ENCODE peak calls at places on chromosomes 11 and 22, in nine cellular contexts. One of them, this sample, is unnamed.

GRCh38 chr11:35990816-35991215 is 47.0 kb downstream of the LDLRAD3 start:
- DNase-seq in CD4-positive, CD25-positive, alpha-beta regulatory T cell: no peak
- DNase-seq in Peyer's patch: no peak
- DNase-seq in left ventricle myocardium inferior: no peak
- DNase-seq in ascending aorta: no peak
- DNase-seq in A549: no peak
- DNase-seq in thyroid gland: no peak
- DNase-seq in BE2C: no peak
- DNase-seq in cardiac muscle cell: no peak
- DNase-seq in this sample: no peak

GRCh38 chr22:19644314-19645223 is 69.7 kb upstream of the SEPTIN5 start:
- DNase-seq in CD4-positive, CD25-positive, alpha-beta regulatory T cell: no peak
- DNase-seq in Peyer's patch: peak; percentile 32
- DNase-seq in left ventricle myocardium inferior: no peak
- DNase-seq in ascending aorta: no peak
- DNase-seq in A549: no peak
- DNase-seq in thyroid gland: no peak
- DNase-seq in BE2C: no peak
- DNase-seq in cardiac muscle cell: no peak
- DNase-seq in this sample: peak; percentile 41

GRCh38 chr22:30649430-30650007 is 13.9 kb downstream of the SLC35E4 start:
- DNase-seq in CD4-positive, CD25-positive, alpha-beta regulatory T cell: peak; percentile 30
- DNase-seq in Peyer's patch: peak; percentile 81
- DNase-seq in left ventricle myocardium inferior: peak; percentile 24
- DNase-seq in ascending aorta: peak; percentile 27
- DNase-seq in A549: no peak
- DNase-seq in thyroid gland: no peak
- DNase-seq in BE2C: no peak
- DNase-seq in cardiac muscle cell: no peak
- DNase-seq in this sample: no peak

GRCh38 chr22:38942702-38943101 is 14.7 kb upstream of the APOBEC3A start:
- DNase-seq in CD4-positive, CD25-positive, alpha-beta regulatory T cell: no peak
- DNase-seq in Peyer's patch: peak; percentile 24
- DNase-seq in left ventricle myocardium inferior: no peak
- DNase-seq in ascending aorta: no peak
- DNase-seq in A549: no peak
- DNase-seq in thyroid gland: no peak
- DNase-seq in BE2C: no peak
- DNase-seq in cardiac muscle cell: no peak
- DNase-seq in this sample: no peak

GRCh38 chr11:134915212-134915611 is 503.2 kb upstream of the B3GAT1 start:
- DNase-seq in CD4-positive, CD25-positive, alpha-beta regulatory T cell: no peak
- DNase-seq in Peyer's patch: no peak
- DNase-seq in left ventricle myocardium inferior: peak; percentile 60
- DNase-seq in ascending aorta: peak; percentile 59
- DNase-seq in A549: no peak
- DNase-seq in thyroid gland: peak; percentile 57
- DNase-seq in BE2C: no peak
- DNase-seq in cardiac muscle cell: no peak
- DNase-seq in this sample: peak; percentile 89

GRCh38 chr11:14411818-14412217 is 52.8 kb upstream of the RRAS2 start:
- DNase-seq in CD4-positive, CD25-positive, alpha-beta regulatory T cell: no peak
- DNase-seq in Peyer's patch: no peak
- DNase-seq in left ventricle myocardium inferior: peak; percentile 18
- DNase-seq in ascending aorta: no peak
- DNase-seq in A549: no peak
- DNase-seq in thyroid gland: no peak
- DNase-seq in BE2C: peak; percentile 29
- DNase-seq in cardiac muscle cell: no peak
- DNase-seq in this sample: peak; percentile 74

GRCh38 chr22:44543781-44544181 is 45.7 kb upstream of the RTL6 start:
- DNase-seq in CD4-positive, CD25-positive, alpha-beta regulatory T cell: no peak
- DNase-seq in Peyer's patch: no peak
- DNase-seq in left ventricle myocardium inferior: no peak
- DNase-seq in ascending aorta: no peak
- DNase-seq in A549: no peak
- DNase-seq in thyroid gland: no peak
- DNase-seq in BE2C: no peak
- DNase-seq in cardiac muscle cell: no peak
- DNase-seq in this sample: peak; percentile 43

GRCh38 chr11:47020793-47021624 is 84.4 kb downstream of the CSTPP1 start:
- DNase-seq in CD4-positive, CD25-positive, alpha-beta regulatory T cell: no peak
- DNase-seq in Peyer's patch: no peak
- DNase-seq in left ventricle myocardium inferior: no peak
- DNase-seq in ascending aorta: no peak
- DNase-seq in A549: no peak
- DNase-seq in thyroid gland: no peak
- DNase-seq in BE2C: no peak
- DNase-seq in cardiac muscle cell: no peak
- DNase-seq in this sample: no peak

GRCh38 chr11:72812968-72813739 is 1.1 kb upstream of the ATG16L2 start:
- DNase-seq in CD4-positive, CD25-positive, alpha-beta regulatory T cell: peak; percentile 52
- DNase-seq in Peyer's patch: peak; percentile 84
- DNase-seq in left ventricle myocardium inferior: peak; percentile 52
- DNase-seq in ascending aorta: peak; percentile 61
- DNase-seq in A549: peak; percentile 86
- DNase-seq in thyroid gland: peak; percentile 35
- DNase-seq in BE2C: peak; percentile 70
- DNase-seq in cardiac muscle cell: peak; percentile 52
- DNase-seq in this sample: peak; percentile 78

GRCh38 chr11:126318642-126319373 is 14.9 kb downstream of the DCPS start:
- DNase-seq in CD4-positive, CD25-positive, alpha-beta regulatory T cell: no peak
- DNase-seq in Peyer's patch: no peak
- DNase-seq in left ventricle myocardium inferior: peak; percentile 44
- DNase-seq in ascending aorta: no peak
- DNase-seq in A549: no peak
- DNase-seq in thyroid gland: no peak
- DNase-seq in BE2C: no peak
- DNase-seq in cardiac muscle cell: no peak
- DNase-seq in this sample: peak; percentile 80

GRCh38 chr11:112590778-112591177 is 330.1 kb upstream of the PLET1 start:
- DNase-seq in CD4-positive, CD25-positive, alpha-beta regulatory T cell: no peak
- DNase-seq in Peyer's patch: no peak
- DNase-seq in left ventricle myocardium inferior: no peak
- DNase-seq in ascending aorta: no peak
- DNase-seq in A549: no peak
- DNase-seq in thyroid gland: no peak
- DNase-seq in BE2C: no peak
- DNase-seq in cardiac muscle cell: no peak
- DNase-seq in this sample: no peak

GRCh38 chr11:17722000-17722643 is 2.8 kb downstream of the MYOD1 start:
- DNase-seq in CD4-positive, CD25-positive, alpha-beta regulatory T cell: no peak
- DNase-seq in Peyer's patch: no peak
- DNase-seq in left ventricle myocardium inferior: no peak
- DNase-seq in ascending aorta: no peak
- DNase-seq in A549: peak; percentile 56
- DNase-seq in thyroid gland: no peak
- DNase-seq in BE2C: no peak
- DNase-seq in cardiac muscle cell: no peak
- DNase-seq in this sample: no peak

GRCh38 chr11:18676803-18677202 is 21.8 kb upstream of the TMEM86A start:
- DNase-seq in CD4-positive, CD25-positive, alpha-beta regulatory T cell: no peak
- DNase-seq in Peyer's patch: no peak
- DNase-seq in left ventricle myocardium inferior: no peak
- DNase-seq in ascending aorta: no peak
- DNase-seq in A549: no peak
- DNase-seq in thyroid gland: no peak
- DNase-seq in BE2C: no peak
- DNase-seq in cardiac muscle cell: no peak
- DNase-seq in this sample: no peak

GRCh38 chr11:99268895-99269294 is 248.1 kb downstream of the CNTN5 start:
- DNase-seq in CD4-positive, CD25-positive, alpha-beta regulatory T cell: no peak
- DNase-seq in Peyer's patch: no peak
- DNase-seq in left ventricle myocardium inferior: no peak
- DNase-seq in ascending aorta: no peak
- DNase-seq in A549: no peak
- DNase-seq in thyroid gland: no peak
- DNase-seq in BE2C: no peak
- DNase-seq in cardiac muscle cell: peak; percentile 14
- DNase-seq in this sample: no peak

GRCh38 chr11:45209904-45210699 is 63.7 kb downstream of the PRDM11 start:
- DNase-seq in CD4-positive, CD25-positive, alpha-beta regulatory T cell: no peak
- DNase-seq in Peyer's patch: peak; percentile 70
- DNase-seq in left ventricle myocardium inferior: peak; percentile 94
- DNase-seq in ascending aorta: peak; percentile 67
- DNase-seq in A549: no peak
- DNase-seq in thyroid gland: peak; percentile 95
- DNase-seq in BE2C: peak; percentile 12
- DNase-seq in cardiac muscle cell: peak; percentile 75
- DNase-seq in this sample: peak; percentile 98

GRCh38 chr22:30245985-30246901 is at the start of gene LIF:
- DNase-seq in CD4-positive, CD25-positive, alpha-beta regulatory T cell: peak; percentile 13
- DNase-seq in Peyer's patch: peak; percentile 70
- DNase-seq in left ventricle myocardium inferior: no peak
- DNase-seq in ascending aorta: no peak
- DNase-seq in A549: no peak
- DNase-seq in thyroid gland: peak; percentile 27
- DNase-seq in BE2C: no peak
- DNase-seq in cardiac muscle cell: peak; percentile 50
- DNase-seq in this sample: no peak

GRCh38 chr22:42945736-42946135 is 69.2 kb downstream of the PACSIN2 start:
- DNase-seq in CD4-positive, CD25-positive, alpha-beta regulatory T cell: no peak
- DNase-seq in Peyer's patch: peak; percentile 33
- DNase-seq in left ventricle myocardium inferior: no peak
- DNase-seq in ascending aorta: no peak
- DNase-seq in A549: no peak
- DNase-seq in thyroid gland: no peak
- DNase-seq in BE2C: no peak
- DNase-seq in cardiac muscle cell: no peak
- DNase-seq in this sample: no peak

GRCh38 chr11:107151579-107151978 is 133.3 kb upstream of the GUCY1A2 start:
- DNase-seq in CD4-positive, CD25-positive, alpha-beta regulatory T cell: no peak
- DNase-seq in Peyer's patch: no peak
- DNase-seq in left ventricle myocardium inferior: no peak
- DNase-seq in ascending aorta: no peak
- DNase-seq in A549: no peak
- DNase-seq in thyroid gland: no peak
- DNase-seq in BE2C: no peak
- DNase-seq in cardiac muscle cell: no peak
- DNase-seq in this sample: no peak

GRCh38 chr22:17563936-17564391 is 666 bp downstream of the SLC25A18 start:
- DNase-seq in CD4-positive, CD25-positive, alpha-beta regulatory T cell: no peak
- DNase-seq in Peyer's patch: no peak
- DNase-seq in left ventricle myocardium inferior: no peak
- DNase-seq in ascending aorta: no peak
- DNase-seq in A549: no peak
- DNase-seq in thyroid gland: no peak
- DNase-seq in BE2C: no peak
- DNase-seq in cardiac muscle cell: no peak
- DNase-seq in this sample: peak; percentile 92

GRCh38 chr22:49986325-49986724 is 25.8 kb downstream of the PIM3 start:
- DNase-seq in CD4-positive, CD25-positive, alpha-beta regulatory T cell: no peak
- DNase-seq in Peyer's patch: no peak
- DNase-seq in left ventricle myocardium inferior: no peak
- DNase-seq in ascending aorta: no peak
- DNase-seq in A549: no peak
- DNase-seq in thyroid gland: no peak
- DNase-seq in BE2C: no peak
- DNase-seq in cardiac muscle cell: no peak
- DNase-seq in this sample: no peak
- H3K9me3 ChIP-seq in CD4-positive, CD25-positive, alpha-beta regulatory T cell: peaks cover 20% of the 10 kb centered on the region
- H3K9me3 ChIP-seq in Peyer's patch: peaks cover 6% of the 10 kb centered on the region
- H3K9me3 ChIP-seq in left ventricle myocardium inferior: peaks cover 33% of the 10 kb centered on the region
- H3K9me3 ChIP-seq in ascending aorta: peaks cover 16% of the 10 kb centered on the region
- H3K9me3 ChIP-seq in A549: peaks cover 25% of the 10 kb centered on the region
- H3K9me3 ChIP-seq in thyroid gland: no peaks in the 10 kb centered on the region
- H3K9me3 ChIP-seq in BE2C: peaks cover 6% of the 10 kb centered on the region
- H3K9me3 ChIP-seq in cardiac muscle cell: no peaks in the 10 kb centered on the region
- H3K9me3 ChIP-seq in this sample: peaks cover 7% of the 10 kb centered on the region

DNA sequence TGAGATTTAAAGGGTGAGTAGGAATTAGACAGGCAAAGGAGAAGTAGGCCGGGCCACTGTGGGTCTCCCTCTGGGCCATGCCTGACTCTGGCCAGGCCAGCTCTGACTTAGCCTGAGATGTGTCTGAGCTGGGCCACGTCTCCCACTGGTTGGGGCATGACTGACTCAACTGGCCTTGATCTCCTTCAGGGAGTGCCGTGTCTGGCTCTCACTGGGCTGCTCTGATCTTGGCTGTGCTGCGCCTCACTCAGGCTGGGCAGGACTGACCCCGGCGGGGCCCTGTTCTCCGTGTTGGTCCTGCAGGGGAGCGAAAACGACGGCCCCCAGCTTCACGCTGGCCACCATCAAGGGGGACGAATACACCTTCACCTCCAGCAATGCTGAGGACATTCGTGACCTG is 71.3 kb downstream of the MYO7A start:
- DNase-seq in CD4-positive, CD25-positive, alpha-beta regulatory T cell: no peak
- DNase-seq in Peyer's patch: peak; percentile 41
- DNase-seq in left ventricle myocardium inferior: no peak
- DNase-seq in ascending aorta: no peak
- DNase-seq in A549: no peak
- DNase-seq in thyroid gland: no peak
- DNase-seq in BE2C: peak; percentile 2
- DNase-seq in cardiac muscle cell: no peak
- DNase-seq in this sample: peak; percentile 59
- H3K9me3 ChIP-seq in CD4-positive, CD25-positive, alpha-beta regulatory T cell: no peaks in the 10 kb centered on the region
- H3K9me3 ChIP-seq in Peyer's patch: no peaks in the 10 kb centered on the region
- H3K9me3 ChIP-seq in left ventricle myocardium inferior: no peaks in the 10 kb centered on the region
- H3K9me3 ChIP-seq in ascending aorta: no peaks in the 10 kb centered on the region
- H3K9me3 ChIP-seq in A549: no peaks in the 10 kb centered on the region
- H3K9me3 ChIP-seq in thyroid gland: no peaks in the 10 kb centered on the region
- H3K9me3 ChIP-seq in BE2C: no peaks in the 10 kb centered on the region
- H3K9me3 ChIP-seq in cardiac muscle cell: no peaks in the 10 kb centered on the region
- H3K9me3 ChIP-seq in this sample: no peaks in the 10 kb centered on the region

DNA sequence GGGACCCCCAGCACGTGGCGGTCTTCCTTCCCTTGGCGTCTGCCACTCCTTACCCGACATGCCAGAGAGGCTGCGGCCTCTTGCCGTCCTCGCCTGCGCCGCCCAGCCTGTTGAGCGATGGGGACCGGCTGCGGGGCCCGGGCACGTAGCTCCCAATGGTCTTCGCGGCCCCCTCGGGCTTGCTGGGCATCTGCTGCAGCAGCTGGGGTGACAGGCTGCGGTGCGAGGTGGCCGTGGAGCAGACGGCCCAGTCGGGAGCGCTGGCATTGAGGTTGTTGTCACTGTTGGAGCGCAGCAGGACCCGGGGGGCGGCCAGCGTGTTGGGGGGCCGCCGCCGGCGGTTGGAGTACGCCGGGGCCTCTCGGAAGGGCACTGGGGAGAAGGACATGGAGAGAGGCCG is 422.0 kb downstream of the CTTN start:
- DNase-seq in CD4-positive, CD25-positive, alpha-beta regulatory T cell: no peak
- DNase-seq in Peyer's patch: no peak
- DNase-seq in left ventricle myocardium inferior: no peak
- DNase-seq in ascending aorta: no peak
- DNase-seq in A549: no peak
- DNase-seq in thyroid gland: no peak
- DNase-seq in BE2C: no peak
- DNase-seq in cardiac muscle cell: no peak
- DNase-seq in this sample: no peak
- H3K9me3 ChIP-seq in CD4-positive, CD25-positive, alpha-beta regulatory T cell: no peaks in the 10 kb centered on the region
- H3K9me3 ChIP-seq in Peyer's patch: no peaks in the 10 kb centered on the region
- H3K9me3 ChIP-seq in left ventricle myocardium inferior: no peaks in the 10 kb centered on the region
- H3K9me3 ChIP-seq in ascending aorta: no peaks in the 10 kb centered on the region
- H3K9me3 ChIP-seq in A549: no peaks in the 10 kb centered on the region
- H3K9me3 ChIP-seq in thyroid gland: no peaks in the 10 kb centered on the region
- H3K9me3 ChIP-seq in BE2C: no peaks in the 10 kb centered on the region
- H3K9me3 ChIP-seq in cardiac muscle cell: no peaks in the 10 kb centered on the region
- H3K9me3 ChIP-seq in this sample: no peaks in the 10 kb centered on the region

DNA sequence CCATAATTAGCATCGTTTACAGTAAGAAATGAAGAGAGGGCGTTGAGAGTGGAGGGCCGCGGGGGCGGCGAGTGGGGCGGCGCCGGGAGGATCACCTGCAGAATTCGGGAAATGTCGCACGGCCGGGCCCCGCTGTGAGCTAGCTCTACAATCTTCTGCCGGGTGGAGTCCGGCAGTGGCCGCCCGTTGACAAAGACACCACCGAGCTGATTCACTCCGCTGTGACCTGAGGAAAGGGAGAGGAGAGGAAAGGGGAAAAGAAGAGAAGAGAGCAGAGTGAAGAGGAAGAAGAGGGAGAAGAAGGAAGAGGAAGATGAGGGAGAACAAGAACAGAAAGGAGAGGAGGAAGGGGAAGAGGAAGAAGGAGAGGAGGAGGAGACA is 8.5 kb downstream of the PAX6 start:
- DNase-seq in CD4-positive, CD25-positive, alpha-beta regulatory T cell: no peak
- DNase-seq in Peyer's patch: no peak
- DNase-seq in left ventricle myocardium inferior: no peak
- DNase-seq in ascending aorta: no peak
- DNase-seq in A549: no peak
- DNase-seq in thyroid gland: no peak
- DNase-seq in BE2C: no peak
- DNase-seq in cardiac muscle cell: no peak
- DNase-seq in this sample: no peak
- H3K9me3 ChIP-seq in CD4-positive, CD25-positive, alpha-beta regulatory T cell: peaks cover 9% of the 10 kb centered on the region
- H3K9me3 ChIP-seq in Peyer's patch: no peaks in the 10 kb centered on the region
- H3K9me3 ChIP-seq in left ventricle myocardium inferior: no peaks in the 10 kb centered on the region
- H3K9me3 ChIP-seq in ascending aorta: no peaks in the 10 kb centered on the region
- H3K9me3 ChIP-seq in A549: no peaks in the 10 kb centered on the region
- H3K9me3 ChIP-seq in thyroid gland: no peaks in the 10 kb centered on the region
- H3K9me3 ChIP-seq in BE2C: no peaks in the 10 kb centered on the region
- H3K9me3 ChIP-seq in cardiac muscle cell: no peaks in the 10 kb centered on the region
- H3K9me3 ChIP-seq in this sample: no peaks in the 10 kb centered on the region

This sample was measured in sigmoid colon.